ENCODE peak calls at places on chromosomes 7 and 10, in four cellular contexts. Q is GM12878, I is K562, N is HepG2. Z is an unnamed sample.

GRCh38 chr7:137760111-137760510 is 86.7 kb downstream of the DGKI start:
- DNase-seq in Q (no peak), I (no peak), N (no peak), Z (no peak)

GRCh38 chr7:98211221-98211675 is at the start of gene BHLHA15:
- DNase-seq in Q (no peak), I (peak; percentile 75), N (peak; percentile 24), Z (no peak)

GRCh38 chr10:48213047-48213446 is 61.4 kb downstream of the FRMPD2 start:
- DNase-seq in Q (no peak), N (no peak), I (no peak), Z (no peak)

GRCh38 chr7:143331179-143331825 is 15.4 kb downstream of the CLCN1 start:
- DNase-seq in Q (no peak), I (no peak), N (no peak), Z (no peak)

GRCh38 chr7:77290425-77290824 is 90.8 kb upstream of the FGL2 start:
- DNase-seq in N (no peak), I (no peak), Q (no peak), Z (no peak)

GRCh38 chr10:109961181-109962001 is 38.1 kb upstream of the XPNPEP1 start:
- DNase-seq in N (no peak), I (no peak), Q (no peak), Z (peak; percentile 46)

GRCh38 chr7:30863694-30864011 is 48.0 kb upstream of the AQP1 start:
- DNase-seq in I (no peak), N (no peak), Q (no peak), Z (no peak)

GRCh38 chr7:36296284-36296683 is 93.4 kb upstream of the ANLN start:
- DNase-seq in I (no peak), N (no peak), Q (no peak), Z (no peak)

GRCh38 chr10:14678637-14679036 is 96.1 kb downstream of the FAM107B start:
- DNase-seq in Q (no peak), I (no peak), N (no peak), Z (no peak)

GRCh38 chr7:96359876-96360275 is 38.0 kb upstream of the SLC25A13 start:
- DNase-seq in N (peak; percentile 81), I (no peak), Q (peak; percentile 3), Z (no peak)

GRCh38 chr10:133007360-133007858 is 65.0 kb upstream of the CFAP46 start:
- DNase-seq in N (no peak), Q (no peak), I (no peak), Z (no peak)

GRCh38 chr7:1431644-1432380 is 27.5 kb downstream of the MICALL2 start:
- DNase-seq in N (no peak), I (no peak), Q (no peak), Z (no peak)

GRCh38 chr10:128567561-128567960 is 441.3 kb upstream of the MKI67 start:
- DNase-seq in N (no peak), Q (no peak), I (no peak), Z (no peak)

GRCh38 chr7:7315851-7316250 is 133.5 kb downstream of the C1GALT1 start:
- DNase-seq in Q (no peak), I (no peak), N (no peak), Z (no peak)

DNA sequence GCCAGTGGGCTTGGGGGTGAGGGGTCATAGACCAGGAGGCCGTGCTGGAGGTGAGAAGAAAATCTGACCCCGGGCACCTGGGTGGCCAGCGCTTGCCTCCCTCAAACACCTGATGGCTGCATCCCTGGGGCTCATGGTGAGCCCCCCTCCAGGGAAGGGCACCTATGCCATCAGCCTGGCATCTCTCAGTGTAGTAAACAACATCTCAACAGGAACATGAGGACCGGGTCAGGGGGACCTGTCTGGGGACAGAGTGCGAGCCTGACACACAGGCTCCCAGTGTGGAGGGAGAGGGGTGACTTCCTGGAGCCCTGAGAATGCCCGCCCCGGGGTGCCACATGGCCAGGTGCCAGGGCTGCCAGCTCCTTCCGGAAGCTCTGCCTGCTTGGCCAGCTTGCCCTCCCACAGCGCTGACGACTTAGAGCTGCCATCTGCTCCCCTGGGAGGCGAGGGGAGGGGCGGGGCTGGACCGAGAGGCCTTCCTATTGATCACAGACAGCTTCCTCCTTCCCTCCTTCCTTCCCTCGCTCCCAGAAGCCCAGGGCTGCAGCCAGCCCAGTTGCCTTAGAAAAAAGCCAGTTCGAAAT is 12.3 kb downstream of the STX1A start:
- DNase-seq in Q (no peak), I (no peak), N (no peak), Z (no peak)
- TF ChIP-seq FOXK2 in Q (no peak), I (no peak), N (no peak), Z (no peak)

GRCh38 chr7:108308913-108309312 is 147.3 kb downstream of the NRCAM start:
- DNase-seq in Q (no peak), I (no peak), N (no peak), Z (no peak)
- TF ChIP-seq FOXK2 in Q (no peak), I (no peak), N (no peak), Z (no peak)

DNA sequence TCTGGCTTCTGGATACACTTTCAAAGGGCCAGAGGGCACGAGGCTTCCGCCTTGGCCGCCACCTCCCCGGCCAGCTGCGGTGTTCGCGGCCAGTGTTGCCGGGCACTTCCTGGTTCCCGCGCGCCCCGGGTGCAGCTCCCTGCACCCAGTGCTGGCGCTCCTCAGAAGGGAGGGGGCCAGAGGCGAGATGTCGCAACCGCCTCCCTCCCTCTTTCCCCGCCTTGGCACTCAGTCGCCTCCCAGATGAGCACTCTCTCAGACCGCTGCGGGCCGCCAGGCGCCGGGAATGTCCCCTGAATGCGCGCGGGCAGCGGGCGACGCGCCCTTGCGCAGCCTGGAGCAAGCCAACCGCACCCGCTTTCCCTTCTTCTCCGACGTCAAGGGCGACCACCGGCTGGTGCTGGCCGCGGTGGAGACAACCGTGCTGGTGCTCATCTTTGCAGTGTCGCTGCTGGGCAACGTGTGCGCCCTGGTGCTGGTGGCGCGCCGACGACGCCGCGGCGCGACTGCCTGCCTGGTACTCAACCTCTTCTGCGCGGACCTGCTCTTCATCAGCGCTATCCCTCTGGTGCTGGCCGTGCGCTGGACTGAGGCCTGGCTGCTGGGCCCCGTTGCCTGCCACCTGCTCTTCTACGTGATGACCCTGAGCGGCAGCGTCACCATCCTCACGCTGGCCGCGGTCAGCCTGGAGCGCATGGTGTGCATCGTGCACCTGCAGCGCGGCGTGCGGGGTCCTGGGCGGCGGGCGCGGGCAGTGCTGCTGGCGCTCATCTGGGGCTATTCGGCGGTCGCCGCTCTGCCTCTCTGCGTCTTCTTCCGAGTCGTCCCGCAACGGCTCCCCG is at the start of gene FFAR4:
- DNase-seq in N (no peak), I (no peak), Q (no peak), Z (no peak)
- TF ChIP-seq FOXK2 in N (no peak), I (no peak), Q (no peak), Z (no peak)

GRCh38 chr10:46544989-46545791 is 11.3 kb downstream of the GPRIN2 start:
- DNase-seq in N (no peak), Q (no peak), I (no peak), Z (no peak)
- TF ChIP-seq FOXK2 in N (no peak), Q (no peak), I (no peak), Z (no peak)

DNA sequence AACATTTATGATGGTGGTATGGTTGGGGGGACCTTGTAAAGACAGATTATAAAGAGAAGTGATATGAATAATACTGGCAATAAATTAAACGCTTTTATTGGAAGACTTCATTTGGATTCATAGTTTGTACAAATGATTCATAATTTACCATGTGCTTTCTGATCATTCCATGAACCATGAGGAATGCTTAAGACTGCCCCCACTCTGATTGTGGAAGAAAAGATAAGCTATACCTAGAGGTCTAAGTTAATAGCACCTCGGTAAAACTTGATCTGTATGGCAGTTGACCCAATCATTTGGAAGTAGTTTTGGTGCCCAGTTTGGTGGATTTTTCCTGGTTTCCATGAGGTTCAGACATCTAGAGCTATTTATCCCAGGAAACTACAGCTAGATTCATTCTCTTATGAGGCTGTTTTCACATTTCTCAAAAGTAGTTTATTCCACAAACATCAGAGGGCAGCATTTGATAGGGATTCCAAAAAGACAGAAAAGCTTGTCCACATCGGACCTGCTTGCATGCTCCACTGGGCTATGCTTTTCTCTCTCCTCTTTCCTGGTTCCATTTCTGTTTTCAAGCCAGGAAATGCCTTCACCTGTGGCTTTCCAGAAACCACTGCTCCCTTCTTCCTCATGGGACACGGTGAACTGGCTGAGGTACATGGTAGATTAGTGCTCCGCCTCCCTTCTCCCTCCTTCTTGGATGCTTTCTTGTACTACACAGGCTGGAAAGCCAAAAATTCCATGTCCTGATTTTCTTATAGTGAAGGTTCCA is 29.2 kb downstream of the TFAM start:
- DNase-seq in I (no peak), N (peak; percentile 68), Q (no peak), Z (peak; percentile 38)
- TF ChIP-seq FOXK2 in I (no peak), N (no peak), Q (no peak), Z (no peak)

DNA sequence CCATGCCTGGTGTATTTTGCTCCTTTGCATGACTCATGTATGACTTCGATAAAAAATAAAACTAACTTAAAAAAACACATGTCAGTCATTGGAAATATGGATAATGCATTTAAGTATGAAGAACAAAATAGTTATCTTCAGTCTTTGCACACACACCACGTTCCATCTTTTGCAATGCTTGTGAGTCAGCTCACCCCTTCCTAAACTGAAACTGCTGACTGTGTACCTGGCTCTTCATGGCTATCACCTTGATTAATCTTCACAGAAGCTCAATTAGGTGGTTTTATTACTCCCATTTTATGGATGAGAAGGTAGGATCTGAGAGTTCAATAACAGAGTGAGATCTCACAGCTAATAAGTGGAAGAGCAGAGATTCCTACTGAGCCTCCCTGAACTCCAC is 79.5 kb downstream of the CARD11 start:
- DNase-seq in Q (no peak), N (no peak), I (no peak), Z (no peak)
- TF ChIP-seq FOXK2 in Q (no peak), N (no peak), I (no peak), Z (no peak)

DNA sequence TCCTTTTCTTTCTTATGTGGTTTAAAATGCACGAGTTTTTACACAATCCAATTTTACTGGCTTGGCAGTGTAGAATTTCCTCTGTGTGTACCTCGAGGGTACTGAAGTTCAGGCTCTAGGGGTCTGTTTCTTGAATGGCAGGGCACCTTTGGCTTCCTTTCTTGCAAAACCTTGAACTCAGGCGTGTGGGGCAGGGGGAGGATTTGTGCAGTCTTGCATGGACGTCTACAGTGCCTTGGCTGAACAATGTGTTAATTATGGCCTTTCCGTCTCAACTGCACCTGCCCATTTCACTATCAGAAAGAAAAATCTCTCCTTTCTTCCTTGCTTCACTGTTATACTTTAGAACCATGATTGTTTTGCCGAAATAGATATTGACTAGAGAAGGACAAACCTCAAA is 570.9 kb downstream of the INHBA start:
- DNase-seq in I (no peak), N (no peak), Q (no peak), Z (no peak)
- TF ChIP-seq FOXK2 in I (no peak), N (no peak), Q (no peak), Z (no peak)

GRCh38 chr7:101211501-101211900 is 5.9 kb downstream of the PLOD3 start:
- DNase-seq in Q (no peak), I (no peak), N (no peak), Z (no peak)
- TF ChIP-seq FOXK2 in Q (no peak), I (no peak), N (no peak), Z (no peak)

GRCh38 chr7:28192786-28193581 is 12.4 kb upstream of the JAZF1 start:
- DNase-seq in Q (no peak), I (no peak), N (no peak), Z (no peak)

GRCh38 chr7:28195925-28196324 is 15.3 kb upstream of the JAZF1 start:
- DNase-seq in Q (no peak), N (no peak), I (no peak), Z (no peak)

GRCh38 chr7:28187012-28187411 is 6.4 kb upstream of the JAZF1 start:
- DNase-seq in N (no peak), I (no peak), Q (no peak), Z (peak; percentile 19)

GRCh38 chr7:28190077-28190476 is 9.5 kb upstream of the JAZF1 start:
- DNase-seq in I (no peak), Q (no peak), N (no peak), Z (no peak)

GRCh38 chr7:28191751-28192150 is 11.2 kb upstream of the JAZF1 start:
- DNase-seq in N (no peak), I (no peak), Q (no peak), Z (no peak)
- TF ChIP-seq FOXK2 in N (no peak), I (no peak), Q (no peak), Z (no peak)

Z was measured in HEK293T.